ENCODE peak calls at places on chromosomes 12 and 14, in five cellular contexts. One of them, this sample, is unnamed.

GRCh38 chr12:67661311-67662011 is 12.9 kb downstream of the DYRK2 start:
- ATAC-seq in upper lobe of left lung: no peak
- ATAC-seq in HepG2: no peak
- ATAC-seq in K562: peak; percentile 69
- ATAC-seq in GM12878: no peak
- ATAC-seq in this sample: no peak

GRCh38 chr14:65302571-65303184 is 109.9 kb upstream of the FUT8 start:
- ATAC-seq in upper lobe of left lung: no peak
- ATAC-seq in HepG2: no peak
- ATAC-seq in K562: no peak
- ATAC-seq in GM12878: peak; percentile 69
- ATAC-seq in this sample: no peak

GRCh38 chr14:33916663-33917565 is 34.0 kb downstream of the EGLN3 start:
- ATAC-seq in K562: peak; percentile 82
- ATAC-seq in HepG2: no peak
- ATAC-seq in upper lobe of left lung: no peak
- ATAC-seq in GM12878: no peak
- ATAC-seq in this sample: peak; percentile 42

GRCh38 chr12:131786331-131786730 is 41.9 kb upstream of the MMP17 start:
- ATAC-seq in HepG2: peak; percentile 28
- ATAC-seq in GM12878: no peak
- ATAC-seq in K562: no peak
- ATAC-seq in upper lobe of left lung: peak; percentile 43
- ATAC-seq in this sample: no peak

GRCh38 chr14:86364634-86365033 is 834.7 kb downstream of the FLRT2 start:
- ATAC-seq in GM12878: no peak
- ATAC-seq in K562: no peak
- ATAC-seq in HepG2: no peak
- ATAC-seq in upper lobe of left lung: peak; percentile 28
- ATAC-seq in this sample: no peak

GRCh38 chr14:72812292-72812851 is 81.5 kb downstream of the DPF3 start:
- ATAC-seq in HepG2: peak; percentile 53
- ATAC-seq in K562: no peak
- ATAC-seq in GM12878: no peak
- ATAC-seq in upper lobe of left lung: no peak
- ATAC-seq in this sample: peak; percentile 87

GRCh38 chr12:29552994-29553748 is 55.7 kb upstream of the OVCH1 start:
- ATAC-seq in HepG2: no peak
- ATAC-seq in K562: no peak
- ATAC-seq in GM12878: no peak
- ATAC-seq in upper lobe of left lung: no peak
- ATAC-seq in this sample: no peak

GRCh38 chr14:94582199-94582750 is 1.0 kb downstream of the SERPINA5 start:
- ATAC-seq in K562: no peak
- ATAC-seq in GM12878: no peak
- ATAC-seq in HepG2: peak; percentile 34
- ATAC-seq in upper lobe of left lung: no peak
- ATAC-seq in this sample: peak; percentile 34

GRCh38 chr12:108854055-108854452 is 3.3 kb downstream of the SSH1 start:
- ATAC-seq in HepG2: no peak
- ATAC-seq in K562: no peak
- ATAC-seq in upper lobe of left lung: peak; percentile 57
- ATAC-seq in GM12878: peak; percentile 10
- ATAC-seq in this sample: peak; percentile 59

GRCh38 chr14:92922155-92922735 is 705 bp upstream of the CHGA start:
- ATAC-seq in upper lobe of left lung: no peak
- ATAC-seq in GM12878: no peak
- ATAC-seq in K562: no peak
- ATAC-seq in HepG2: no peak
- ATAC-seq in this sample: no peak
- TF ChIP-seq POLR2AphosphoS5 in upper lobe of left lung: no peak
- TF ChIP-seq POLR2AphosphoS5 in GM12878: no peak
- TF ChIP-seq POLR2AphosphoS5 in K562: no peak
- TF ChIP-seq POLR2AphosphoS5 in HepG2: no peak
- TF ChIP-seq POLR2AphosphoS5 in this sample: no peak

GRCh38 chr12:117792877-117793424 is 175.8 kb downstream of the KSR2 start:
- ATAC-seq in HepG2: no peak
- ATAC-seq in GM12878: no peak
- ATAC-seq in upper lobe of left lung: no peak
- ATAC-seq in K562: no peak
- ATAC-seq in this sample: no peak
- TF ChIP-seq EP300 in HepG2: no peak
- TF ChIP-seq EP300 in GM12878: no peak
- TF ChIP-seq EP300 in upper lobe of left lung: no peak
- TF ChIP-seq EP300 in K562: no peak
- TF ChIP-seq EP300 in this sample: no peak

GRCh38 chr12:130715996-130716917 is at the start of gene RIMBP2:
- ATAC-seq in upper lobe of left lung: no peak
- ATAC-seq in GM12878: peak; percentile 44
- ATAC-seq in K562: no peak
- ATAC-seq in HepG2: no peak
- ATAC-seq in this sample: no peak
- H3K27ac ChIP-seq in upper lobe of left lung: no peak within 1 kb of the TSS
- H3K27ac ChIP-seq in GM12878: peak within 1 kb of the TSS; percentile 61
- H3K27ac ChIP-seq in K562: no peak within 1 kb of the TSS
- H3K27ac ChIP-seq in HepG2: no peak within 1 kb of the TSS
- H3K27ac ChIP-seq in this sample: no peak within 1 kb of the TSS

DNA sequence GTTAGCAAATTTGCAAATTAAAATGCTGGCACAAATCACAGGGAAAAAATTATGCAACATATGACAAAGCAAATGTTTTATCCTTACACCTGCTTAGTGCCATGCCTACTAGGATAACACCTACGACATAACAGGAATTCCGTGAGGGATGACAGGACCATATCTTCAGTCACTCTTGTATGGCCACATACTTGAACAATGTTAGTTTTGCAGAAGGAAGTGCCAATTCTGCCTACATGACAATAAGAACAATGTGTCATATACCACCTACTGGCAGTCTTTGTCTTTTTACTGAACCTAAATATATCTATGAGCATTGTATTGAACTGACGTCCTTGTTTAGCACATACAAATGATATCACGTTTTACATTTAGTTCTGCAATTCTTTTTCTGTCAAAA is 234.0 kb downstream of the ADAMTS20 start:
- ATAC-seq in GM12878: no peak
- ATAC-seq in upper lobe of left lung: no peak
- ATAC-seq in K562: no peak
- ATAC-seq in HepG2: no peak
- ATAC-seq in this sample: no peak
- TF ChIP-seq POLR2AphosphoS5 in GM12878: no peak
- TF ChIP-seq POLR2AphosphoS5 in upper lobe of left lung: no peak
- TF ChIP-seq POLR2AphosphoS5 in K562: no peak
- TF ChIP-seq POLR2AphosphoS5 in HepG2: no peak
- TF ChIP-seq POLR2AphosphoS5 in this sample: no peak

GRCh38 chr12:27554421-27555186 is 30.6 kb downstream of the PPFIBP1 start:
- ATAC-seq in GM12878: no peak
- ATAC-seq in HepG2: no peak
- ATAC-seq in upper lobe of left lung: no peak
- ATAC-seq in K562: no peak
- ATAC-seq in this sample: peak; percentile 70
- TF ChIP-seq EP300 in GM12878: no peak
- TF ChIP-seq EP300 in HepG2: no peak
- TF ChIP-seq EP300 in upper lobe of left lung: no peak
- TF ChIP-seq EP300 in K562: no peak
- TF ChIP-seq EP300 in this sample: no peak

DNA sequence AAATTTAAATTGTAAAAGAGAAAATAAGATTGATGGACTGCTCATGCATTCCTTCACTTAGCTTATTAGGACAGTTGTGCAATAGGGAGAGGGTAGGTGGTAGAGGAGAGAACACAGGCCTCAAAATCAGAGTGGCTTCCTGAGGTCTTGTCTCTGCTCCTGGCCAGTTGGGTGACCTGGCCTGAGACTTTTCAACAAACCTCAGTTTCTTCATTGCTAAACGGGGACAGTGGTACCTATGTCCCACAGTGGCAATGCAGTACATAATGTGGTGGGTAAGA is 2.6 kb downstream of the MAP3K12 start:
- ATAC-seq in GM12878: no peak
- ATAC-seq in HepG2: no peak
- ATAC-seq in upper lobe of left lung: no peak
- ATAC-seq in K562: no peak
- ATAC-seq in this sample: no peak
- H3K27ac ChIP-seq in GM12878: no peak overlapping the region
- H3K27ac ChIP-seq in HepG2: no peak overlapping the region
- H3K27ac ChIP-seq in upper lobe of left lung: peak overlapping the region; percentile 60
- H3K27ac ChIP-seq in K562: no peak overlapping the region
- H3K27ac ChIP-seq in this sample: peak overlapping the region; percentile 94

This sample was measured in gastroesophageal sphincter.